ENCODE peak calls at places on chromosomes 11 and 22, in seven cellular contexts. J, P, O, G, W, S and Z are unnamed samples.

GRCh38 chr11:26512196-26512595 is 59.9 kb downstream of the MUC15 start:
- DNase-seq in J (no peak), P (no peak), O (no peak), G (no peak), W (no peak), S (no peak), Z (no peak)

GRCh38 chr11:107018274-107018901 is at the start of gene GUCY1A2:
- DNase-seq in J (no peak), P (no peak), O (no peak), G (no peak), W (no peak), S (peak), Z (no peak)

GRCh38 chr22:25076281-25076680 is 123.4 kb upstream of the CRYBB3 start:
- DNase-seq in J (no peak), P (no peak), O (no peak), G (no peak), W (no peak), S (no peak), Z (no peak)

GRCh38 chr11:71236836-71237475 is 15.4 kb downstream of the SHANK2 start:
- DNase-seq in J (no peak), P (no peak), O (no peak), G (no peak), W (no peak), S (no peak), Z (no peak)

GRCh38 chr11:12070446-12071267 is 39.7 kb upstream of the MICAL2 start:
- DNase-seq in J (no peak), P (no peak), O (no peak), G (no peak), W (no peak), S (no peak), Z (peak)

GRCh38 chr11:16891964-16892363 is 122.2 kb downstream of the PLEKHA7 start:
- DNase-seq in J (peak), P (no peak), O (peak), G (no peak), W (no peak), S (no peak), Z (no peak)

GRCh38 chr11:22337571-22338464 is at the start of gene SLC17A6:
- DNase-seq in J (no peak), P (no peak), O (peak), G (peak), W (no peak), S (no peak), Z (no peak)

GRCh38 chr11:60131943-60132342 is 43.5 kb downstream of the MS4A2 start:
- DNase-seq in J (no peak), P (no peak), O (no peak), G (no peak), W (no peak), S (no peak), Z (no peak)

GRCh38 chr11:114348200-114349191 is 51.8 kb downstream of the C11orf71 start:
- DNase-seq in J (peak), P (peak), O (peak), G (peak), W (no peak), S (no peak), Z (no peak)

GRCh38 chr11:46524201-46524600 is 69.6 kb downstream of the AMBRA1 start:
- DNase-seq in J (no peak), P (no peak), O (no peak), G (no peak), W (no peak), S (no peak), Z (no peak)

GRCh38 chr11:10301656-10302293 is 3.1 kb upstream of the ADM start:
- DNase-seq in J (peak), P (no peak), O (peak), G (no peak), W (no peak), S (no peak), Z (no peak)

GRCh38 chr22:50260801-50261614 is 475 bp downstream of the MAPK12 start:
- DNase-seq in J (peak), P (no peak), O (peak), G (peak), W (no peak), S (peak), Z (no peak)

GRCh38 chr11:1073261-1073724 is 1.4 kb upstream of the MUC2 start:
- DNase-seq in J (no peak), P (no peak), O (peak), G (peak), W (no peak), S (no peak), Z (no peak)

GRCh38 chr11:108592591-108593213 is 866 bp downstream of the EXPH5 start:
- DNase-seq in J (no peak), P (no peak), O (no peak), G (peak), W (no peak), S (peak), Z (peak)

GRCh38 chr11:34629711-34630110 is 8.8 kb downstream of the EHF start:
- DNase-seq in J (no peak), P (no peak), O (no peak), G (no peak), W (no peak), S (no peak), Z (no peak)

GRCh38 chr11:29395555-29396072 is 621.2 kb downstream of the KCNA4 start:
- DNase-seq in J (no peak), P (no peak), O (no peak), G (no peak), W (no peak), S (no peak), Z (no peak)

GRCh38 chr11:65436412-65437032 is 13.9 kb downstream of the NEAT1 start:
- DNase-seq in J (no peak), P (no peak), O (peak), G (no peak), W (peak), S (no peak), Z (peak)

GRCh38 chr11:133115099-133115498 is 417.2 kb downstream of the OPCML start:
- DNase-seq in J (no peak), P (no peak), O (no peak), G (no peak), W (no peak), S (no peak), Z (no peak)

GRCh38 chr11:10909141-10909883 is 51.5 kb upstream of the ZBED5 start:
- DNase-seq in J (peak), P (no peak), O (no peak), G (peak), W (no peak), S (no peak), Z (no peak)

GRCh38 chr11:115330693-115331482 is 173.3 kb downstream of the CADM1 start:
- DNase-seq in J (no peak), P (no peak), O (no peak), G (no peak), W (no peak), S (no peak), Z (no peak)

GRCh38 chr11:58318532-58318931 is 40.3 kb downstream of the OR5B17 start:
- DNase-seq in J (peak), P (no peak), O (peak), G (no peak), W (no peak), S (no peak), Z (no peak)

GRCh38 chr11:117366183-117366582 is 38.5 kb downstream of the CEP164 start:
- DNase-seq in J (no peak), P (no peak), O (no peak), G (no peak), W (no peak), S (no peak), Z (no peak)

GRCh38 chr22:42431401-42432019 is 693 bp downstream of the NFAM1 start:
- DNase-seq in J (no peak), P (no peak), O (no peak), G (no peak), W (no peak), S (no peak), Z (no peak)

GRCh38 chr11:111851636-111852035 is 19.7 kb downstream of the ALG9 start:
- DNase-seq in J (peak), P (no peak), O (peak), G (no peak), W (no peak), S (no peak), Z (no peak)
- TF ChIP-seq CTCF in J (peak), P (no peak), O (peak), G (no peak), W (no peak), S (peak), Z (no peak)

GRCh38 chr11:43874738-43875137 is 5.9 kb upstream of the ALKBH3 start:
- DNase-seq in J (no peak), P (no peak), O (no peak), G (no peak), W (no peak), S (no peak), Z (no peak)

GRCh38 chr11:43879789-43880639 is 617 bp upstream of the ALKBH3 start:
- DNase-seq in J (no peak), P (no peak), O (no peak), G (no peak), W (no peak), S (no peak), Z (no peak)

DNA sequence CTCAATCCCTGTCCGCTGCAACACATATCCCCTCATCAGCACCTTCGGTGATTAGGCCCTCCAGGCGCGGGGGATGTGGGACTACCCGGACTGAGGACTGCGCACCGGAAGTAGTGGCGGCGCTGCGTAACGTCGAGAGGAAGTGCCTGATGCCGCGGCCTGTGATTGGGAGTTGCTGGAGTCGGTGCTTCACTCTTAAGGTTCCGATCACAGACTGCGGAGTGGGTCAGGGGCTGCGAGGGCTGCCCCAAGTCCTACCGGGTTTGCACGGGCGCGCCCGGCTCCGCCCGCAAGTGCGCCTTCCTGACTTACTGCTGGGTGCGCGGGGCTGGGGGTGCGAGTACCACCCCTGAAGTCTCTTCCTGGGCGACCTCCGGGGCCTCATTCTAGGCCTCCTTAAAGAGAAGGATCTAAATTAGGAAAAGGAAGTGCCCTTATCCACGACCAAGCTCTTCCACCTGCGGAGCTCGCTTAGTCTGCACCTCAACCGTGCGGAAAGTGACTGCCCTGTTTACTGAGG is at the start of gene ALKBH3:
- DNase-seq in J (peak), P (peak), O (peak), G (peak), W (peak), S (peak), Z (peak)
- TF ChIP-seq CTCF in J (no peak), P (no peak), O (no peak), G (no peak), W (no peak), S (no peak), Z (no peak)

DNA sequence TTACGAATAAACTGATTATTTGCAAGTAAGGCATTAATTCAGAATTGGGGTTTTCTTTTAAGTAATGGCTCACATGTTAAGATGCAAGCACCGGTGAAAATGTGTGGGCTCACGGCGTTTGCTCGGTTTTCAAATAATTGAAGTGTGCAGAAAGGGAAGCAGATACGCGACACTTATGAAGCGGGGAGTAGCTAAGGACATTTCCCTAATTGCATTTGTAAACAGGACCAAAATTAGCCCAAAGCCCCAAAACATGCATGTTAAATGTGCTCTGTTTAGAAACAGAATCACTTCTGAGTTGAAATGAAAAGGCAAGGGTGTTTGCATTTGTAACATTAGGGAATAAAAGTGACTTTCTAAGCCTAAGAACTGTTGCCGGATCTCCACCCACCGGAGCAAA is 61.3 kb downstream of the ELFN2 start:
- DNase-seq in J (no peak), P (no peak), O (no peak), G (no peak), W (no peak), S (no peak), Z (no peak)
- TF ChIP-seq CTCF in J (no peak), P (no peak), O (no peak), G (no peak), W (no peak), S (no peak), Z (no peak)

DNA sequence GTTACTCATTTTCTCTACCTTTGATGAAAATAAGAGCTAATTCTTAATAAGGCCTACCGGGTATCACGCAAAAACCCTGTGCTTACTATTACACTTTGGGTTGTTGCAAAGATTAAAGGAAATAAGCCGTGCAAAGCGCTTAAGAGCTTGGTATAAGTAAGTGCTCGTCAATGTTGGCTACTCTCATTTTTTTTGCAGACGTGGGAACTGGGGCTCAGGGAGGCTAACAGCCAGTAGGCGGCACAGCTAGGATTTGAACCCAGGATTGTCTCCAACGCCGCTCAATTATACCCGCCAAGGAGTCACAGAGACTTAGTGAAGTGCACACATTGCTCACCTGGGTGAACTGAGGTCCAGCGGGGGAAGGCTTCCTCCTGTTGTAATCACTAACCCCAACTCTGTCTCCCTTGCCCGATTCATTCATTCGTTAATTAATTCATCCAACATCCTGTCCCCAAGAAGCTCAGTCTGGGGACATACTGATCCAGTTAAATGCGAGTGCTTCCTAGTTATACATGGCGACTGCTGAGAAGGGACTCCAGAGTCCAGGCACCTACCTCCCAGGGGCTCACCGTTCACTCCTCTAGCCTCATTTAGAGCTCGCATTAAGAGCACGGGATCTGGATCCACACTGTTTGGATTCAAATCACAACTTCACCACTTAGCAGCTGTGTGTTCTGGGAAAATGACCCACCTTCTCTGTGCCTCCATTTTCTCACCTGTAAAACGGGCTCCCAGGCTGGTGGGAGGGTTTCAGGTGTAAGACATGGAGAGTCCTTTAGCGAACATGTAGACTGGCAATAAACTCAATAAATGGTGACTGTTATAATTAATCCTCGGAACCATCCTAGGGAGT is 869 bp upstream of the MTFP1 start:
- DNase-seq in J (peak), P (peak), O (no peak), G (peak), W (no peak), S (peak), Z (no peak)
- TF ChIP-seq CTCF in J (peak), P (no peak), O (peak), G (no peak), W (no peak), S (peak), Z (no peak)

GRCh38 chr11:87443707-87444106 is 406.0 kb downstream of the TMEM135 start:
- DNase-seq in J (no peak), P (no peak), O (no peak), G (no peak), W (no peak), S (no peak), Z (no peak)
- TF ChIP-seq CTCF in J (no peak), P (no peak), O (no peak), G (no peak), W (no peak), S (no peak), Z (no peak)

GRCh38 chr11:111510311-111510710 is 1.9 kb downstream of the BTG4 start:
- DNase-seq in J (peak), P (no peak), O (no peak), G (no peak), W (no peak), S (no peak), Z (no peak)

GRCh38 chr11:111515591-111515990 is 1.0 kb downstream of the HOATZ start:
- DNase-seq in J (peak), P (no peak), O (no peak), G (no peak), W (no peak), S (no peak), Z (no peak)

GRCh38 chr11:111513240-111513605 is 1.0 kb upstream of the BTG4 start:
- DNase-seq in J (no peak), P (no peak), O (no peak), G (no peak), W (no peak), S (no peak), Z (no peak)

GRCh38 chr11:111512296-111513239 is at the start of gene BTG4:
- DNase-seq in J (no peak), P (no peak), O (no peak), G (peak), W (no peak), S (no peak), Z (no peak)

GRCh38 chr11:111514216-111515031 is at the start of gene HOATZ:
- DNase-seq in J (no peak), P (no peak), O (no peak), G (no peak), W (no peak), S (no peak), Z (no peak)
- TF ChIP-seq CTCF in J (no peak), P (no peak), O (peak), G (no peak), W (no peak), S (no peak), Z (no peak)

DNA sequence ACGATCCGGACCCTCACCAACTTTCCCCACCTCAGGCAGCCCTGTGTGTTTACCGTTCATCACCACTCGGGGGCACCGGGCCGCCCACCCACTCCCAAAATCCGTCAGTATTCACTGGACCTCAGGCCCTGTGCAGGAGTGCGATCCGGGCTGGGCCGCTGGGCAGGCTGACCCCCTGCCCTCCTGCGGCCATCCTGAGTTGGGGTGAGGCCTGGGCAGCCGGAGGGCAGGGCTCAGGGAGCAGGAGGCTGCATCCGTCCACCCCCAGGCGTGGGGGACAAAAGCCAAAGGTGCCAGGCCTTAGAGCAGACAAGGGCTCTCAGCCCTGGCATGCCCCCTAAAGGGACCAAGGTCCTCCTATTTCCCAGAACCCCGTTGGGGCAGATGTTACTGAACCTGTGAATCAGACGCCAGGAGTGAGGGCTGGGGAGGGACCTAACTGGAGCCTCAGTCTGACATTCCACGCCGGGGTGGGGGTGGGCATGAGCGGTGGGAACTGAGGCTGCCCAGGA is 16.8 kb upstream of the TMEM191C start:
- DNase-seq in J (no peak), P (no peak), O (no peak), G (no peak), W (no peak), S (no peak), Z (peak)
- TF ChIP-seq CTCF in J (peak), P (no peak), O (no peak), G (no peak), W (no peak), S (peak), Z (no peak)

GRCh38 chr22:37260939-37261338 is 16.9 kb upstream of the RAC2 start:
- DNase-seq in J (peak), P (peak), O (peak), G (peak), W (no peak), S (no peak), Z (peak)
- TF ChIP-seq CTCF in J (peak), P (peak), O (peak), G (peak), W (peak), S (peak), Z (no peak)